ENCODE peak calls at places on chromosomes 16 and 17, in eight cellular contexts. A, R, C, U, M, N, V and T are unnamed samples.

GRCh38 chr16:89343501-89344291 is 126.2 kb downstream of the ZNF778 start:
- DNase-seq in M (no peak), U (peak; percentile 65), N (peak; percentile 93), C (peak; percentile 84), A (no peak), R (no peak), V (no peak), T (no peak)

GRCh38 chr17:38761612-38762011 is 9.1 kb downstream of the PSMB3 start:
- DNase-seq in M (no peak), U (no peak), R (peak; percentile 79), V (no peak), N (no peak), A (peak; percentile 73), C (peak; percentile 35), T (no peak)

GRCh38 chr17:5467416-5467815 is 1.4 kb downstream of the DHX33 start:
- DNase-seq in A (no peak), M (no peak), C (no peak), R (no peak), V (no peak), U (no peak), N (no peak), T (no peak)

GRCh38 chr16:10656618-10657017 is 38.1 kb downstream of the TEKT5 start:
- DNase-seq in A (no peak), V (no peak), C (no peak), N (no peak), M (no peak), R (no peak), U (no peak), T (no peak)

GRCh38 chr16:4372578-4373355 is 1.1 kb downstream of the VASN start:
- DNase-seq in R (peak; percentile 52), M (no peak), V (no peak), U (no peak), C (peak; percentile 60), N (no peak), A (no peak), T (no peak)

GRCh38 chr17:55259684-55260111 is 5.1 kb upstream of the HLF start:
- DNase-seq in U (no peak), R (no peak), V (no peak), A (no peak), N (no peak), C (no peak), M (no peak), T (no peak)

GRCh38 chr17:17545031-17545820 is 46.3 kb downstream of the PEMT start:
- DNase-seq in V (no peak), N (no peak), M (no peak), R (no peak), C (no peak), U (no peak), A (no peak), T (no peak)

GRCh38 chr17:47120521-47121095 is 68.5 kb downstream of the CDC27 start:
- DNase-seq in N (no peak), C (no peak), V (no peak), U (peak; percentile 28), M (no peak), A (no peak), R (no peak), T (no peak)

GRCh38 chr16:87041286-87041685 is 275.9 kb downstream of the C16orf95 start:
- DNase-seq in V (no peak), M (no peak), N (no peak), C (no peak), R (no peak), U (no peak), A (no peak), T (no peak)

GRCh38 chr17:38800237-38800760 is 943 bp upstream of the PIP4K2B start:
- DNase-seq in N (no peak), A (no peak), U (no peak), M (no peak), C (no peak), R (no peak), V (no peak), T (no peak)

GRCh38 chr17:31320791-31321190 is 631 bp downstream of the EVI2A start:
- DNase-seq in R (no peak), U (no peak), C (no peak), N (no peak), M (peak; percentile 71), A (no peak), V (no peak), T (no peak)

GRCh38 chr16:77967054-77968035 is 55.0 kb upstream of the CLEC3A start:
- DNase-seq in C (no peak), N (no peak), M (peak; percentile 18), R (peak; percentile 79), U (no peak), A (peak; percentile 23), V (no peak), T (no peak)

GRCh38 chr16:305916-306315 is 23.0 kb downstream of the PDIA2 start:
- DNase-seq in N (no peak), A (no peak), M (peak; percentile 37), U (no peak), C (no peak), R (no peak), V (no peak), T (no peak)